ENCODE peak calls at places on chromosomes 12 and 14, in six cellular contexts. O is NCI-H1092 treated with DMSO at 0.1 percent for 48 hours, F is HS-5, E is iris pigment epithelial cell, V is NCI-H1694, P is aorta. A is an unnamed sample.

GRCh38 chr14:33646692-33647260 is 304.1 kb downstream of the EGLN3 start:
- DNase-seq in P (no peak), F (peak; percentile 34), E (peak; percentile 91), V (no peak), O (no peak), A (peak; percentile 80)

GRCh38 chr12:101165319-101165718 is 44.7 kb downstream of the SLC5A8 start:
- DNase-seq in E (no peak), P (no peak), V (no peak), F (no peak), O (no peak), A (no peak)

GRCh38 chr12:19978193-19978592 is 390.1 kb upstream of the PDE3A start:
- DNase-seq in P (no peak), E (peak; percentile 98), F (peak; percentile 94), V (peak; percentile 31), O (no peak), A (no peak)

GRCh38 chr14:25103261-25103660 is 53.3 kb upstream of the STXBP6 start:
- DNase-seq in F (no peak), P (no peak), V (no peak), O (no peak), E (no peak), A (no peak)

GRCh38 chr12:31629756-31630732 is 29.4 kb upstream of the ETFBKMT start:
- DNase-seq in V (no peak), F (no peak), P (no peak), O (no peak), E (peak; percentile 82), A (no peak)

GRCh38 chr12:78719721-78720120 is 144.9 kb upstream of the SYT1 start:
- DNase-seq in E (peak; percentile 11), V (no peak), F (no peak), O (no peak), P (no peak), A (no peak)

GRCh38 chr12:24045816-24046257 is 96.4 kb upstream of the SOX5 start:
- DNase-seq in F (peak; percentile 30), V (no peak), E (peak; percentile 94), P (no peak), O (no peak), A (peak; percentile 33)

GRCh38 chr14:61754627-61755381 is 7.4 kb upstream of the SNAPC1 start:
- DNase-seq in F (peak; percentile 53), V (no peak), P (no peak), E (peak; percentile 73), O (no peak), A (no peak)

GRCh38 chr12:111598637-111599458 is at the start of gene ATXN2:
- DNase-seq in V (no peak), E (peak; percentile 63), O (peak; percentile 55), F (no peak), P (peak; percentile 90), A (peak; percentile 16)

GRCh38 chr14:28375295-28375694 is 391.3 kb upstream of the FOXG1 start:
- DNase-seq in V (no peak), O (no peak), F (no peak), P (no peak), E (peak; percentile 60), A (no peak)

GRCh38 chr12:24212496-24212895 is 263.0 kb upstream of the SOX5 start:
- DNase-seq in O (peak; percentile 56), F (no peak), P (no peak), V (no peak), E (no peak), A (no peak)

GRCh38 chr14:94370524-94370910 is 17.9 kb downstream of the SERPINA1 start:
- DNase-seq in O (no peak), F (no peak), E (no peak), V (no peak), P (no peak), A (no peak)

GRCh38 chr12:46660276-46660675 is 165.5 kb downstream of the SLC38A4 start:
- DNase-seq in V (no peak), F (no peak), P (no peak), E (peak; percentile 45), O (no peak), A (no peak)

GRCh38 chr14:72788972-72789728 is 104.8 kb downstream of the DPF3 start:
- DNase-seq in E (no peak), P (no peak), V (peak; percentile 78), F (no peak), O (no peak), A (no peak)

GRCh38 chr12:7907009-7907408 is 29.0 kb downstream of the SLC2A3 start:
- DNase-seq in V (no peak), F (no peak), E (peak; percentile 66), P (no peak), O (no peak), A (peak; percentile 46)

GRCh38 chr12:94638521-94638920 is 11.8 kb downstream of the TMCC3 start:
- DNase-seq in V (peak; percentile 74), F (no peak), P (no peak), O (peak; percentile 10), E (no peak), A (no peak)

GRCh38 chr12:12010277-12011031 is 60.3 kb upstream of the BCL2L14 start:
- DNase-seq in P (no peak), E (peak; percentile 78), V (no peak), O (no peak), F (no peak), A (peak; percentile 72)

GRCh38 chr14:57943541-57943940 is 77.6 kb upstream of the SLC35F4 start:
- DNase-seq in F (no peak), P (no peak), O (no peak), E (no peak), V (no peak), A (no peak)

GRCh38 chr12:94426049-94426448 is 33.6 kb downstream of the CEP83 start:
- DNase-seq in O (no peak), V (no peak), P (no peak), F (no peak), E (no peak), A (no peak)

GRCh38 chr12:96501139-96501741 is 11.9 kb downstream of the CFAP54 start:
- DNase-seq in P (no peak), E (peak; percentile 85), O (no peak), V (no peak), F (no peak), A (peak; percentile 82)

GRCh38 chr12:40331886-40332285 is 107.1 kb downstream of the LRRK2 start:
- DNase-seq in P (no peak), E (peak; percentile 33), O (no peak), V (no peak), F (no peak), A (no peak)